ENCODE peak calls at places on chromosomes 6 and 20, in seven cellular contexts. P, Q, G, E, L, J and N are unnamed samples.

GRCh38 chr20:24762791-24763350 is 186.2 kb upstream of the CST7 start:
- DNase-seq in P (no peak), G (no peak), Q (no peak), L (no peak), E (no peak), J (no peak), N (no peak)

GRCh38 chr6:18432180-18432579 is 45.0 kb downstream of the RNF144B start:
- DNase-seq in E (peak), Q (peak), J (no peak), L (peak), P (no peak), G (no peak), N (no peak)

GRCh38 chr6:155121699-155122098 is 126.6 kb downstream of the TIAM2 start:
- DNase-seq in Q (no peak), J (no peak), L (no peak), P (peak), G (peak), E (no peak), N (no peak)

GRCh38 chr6:44011350-44011925 is 115.8 kb downstream of the MRPL14 start:
- DNase-seq in Q (no peak), E (no peak), L (no peak), J (no peak), G (no peak), P (no peak), N (no peak)

GRCh38 chr20:17505664-17506517 is 25.3 kb downstream of the BFSP1 start:
- DNase-seq in Q (peak), E (no peak), J (no peak), G (no peak), L (peak), P (no peak), N (no peak)

GRCh38 chr6:84428300-84428907 is 201.0 kb upstream of the CEP162 start:
- DNase-seq in J (no peak), E (peak), L (peak), Q (peak), G (peak), P (peak), N (no peak)

GRCh38 chr20:44701116-44701865 is 13.9 kb upstream of the CCN5 start:
- DNase-seq in G (no peak), P (peak), E (no peak), L (no peak), J (no peak), Q (no peak), N (no peak)

GRCh38 chr6:163319609-163320366 is 94.7 kb upstream of the QKI start:
- DNase-seq in G (no peak), L (no peak), Q (no peak), E (no peak), J (no peak), P (no peak), N (no peak)

GRCh38 chr6:96116674-96117073 is 100.9 kb downstream of the FUT9 start:
- DNase-seq in Q (peak), J (no peak), L (no peak), P (no peak), E (no peak), G (peak), N (no peak)

GRCh38 chr6:45156075-45156474 is 172.1 kb upstream of the RUNX2 start:
- DNase-seq in J (no peak), P (no peak), G (no peak), E (no peak), Q (no peak), L (no peak), N (no peak)

GRCh38 chr6:6230286-6230685 is 90.2 kb downstream of the F13A1 start:
- DNase-seq in E (no peak), J (no peak), Q (no peak), P (no peak), G (peak), L (no peak), N (no peak)

GRCh38 chr6:33909737-33910136 is 105.9 kb upstream of the MLN start:
- DNase-seq in E (no peak), Q (no peak), G (no peak), P (no peak), L (no peak), J (no peak), N (no peak)

GRCh38 chr20:31722388-31723281 is at the start of gene BCL2L1:
- DNase-seq in L (peak), P (peak), Q (peak), J (peak), E (no peak), G (peak), N (peak)

GRCh38 chr6:82786251-82786650 is 279.4 kb downstream of the UBE3D start:
- DNase-seq in Q (no peak), L (no peak), J (no peak), E (no peak), P (no peak), G (no peak), N (no peak)

GRCh38 chr6:138157986-138158638 is 3.6 kb upstream of the ARFGEF3 start:
- DNase-seq in E (no peak), J (no peak), Q (no peak), P (no peak), G (no peak), L (peak), N (no peak)

GRCh38 chr6:28354688-28355554 is 5.2 kb downstream of the ZKSCAN3 start:
- DNase-seq in J (no peak), E (no peak), G (no peak), Q (no peak), P (no peak), L (no peak), N (no peak)

GRCh38 chr20:47501117-47501482 is 587 bp upstream of the NCOA3 start:
- DNase-seq in E (no peak), J (no peak), G (no peak), P (no peak), Q (no peak), L (peak), N (no peak)

GRCh38 chr6:52543729-52544324 is 33.0 kb downstream of the TRAM2 start:
- DNase-seq in J (no peak), L (peak), P (no peak), E (peak), G (no peak), Q (peak), N (no peak)

GRCh38 chr6:72328775-72329174 is 293.1 kb upstream of the KCNQ5 start:
- DNase-seq in J (no peak), G (no peak), Q (peak), E (no peak), P (no peak), L (peak), N (no peak)

GRCh38 chr6:17687136-17687535 is 19.6 kb downstream of the NUP153 start:
- DNase-seq in J (no peak), P (no peak), L (no peak), E (no peak), Q (no peak), G (no peak), N (no peak)

GRCh38 chr6:169386431-169387057 is 132.9 kb upstream of the THBS2 start:
- DNase-seq in G (no peak), L (peak), E (no peak), J (no peak), Q (no peak), P (no peak), N (no peak)

GRCh38 chr6:8652710-8653109 is 217.4 kb upstream of the SLC35B3 start:
- DNase-seq in Q (no peak), L (no peak), E (no peak), G (no peak), P (no peak), J (no peak), N (no peak)

GRCh38 chr20:46458891-46459750 is 52.7 kb upstream of the ELMO2 start:
- DNase-seq in Q (peak), G (peak), E (no peak), P (peak), J (peak), L (peak), N (no peak)

GRCh38 chr6:112481256-112481655 is 134.1 kb downstream of the RFPL4B start:
- DNase-seq in E (no peak), L (no peak), Q (no peak), P (no peak), G (no peak), J (no peak), N (no peak)

GRCh38 chr6:169269180-169270076 is 15.8 kb upstream of the THBS2 start:
- DNase-seq in P (no peak), Q (peak), E (no peak), L (peak), G (no peak), J (peak), N (no peak)

GRCh38 chr20:10731190-10731955 is 57.6 kb upstream of the JAG1 start:
- DNase-seq in J (no peak), L (no peak), E (no peak), P (no peak), Q (peak), G (no peak), N (no peak)

GRCh38 chr6:159529820-159530405 is 163.1 kb downstream of the SOD2 start:
- DNase-seq in P (no peak), E (no peak), G (no peak), J (no peak), L (no peak), Q (no peak), N (no peak)

GRCh38 chr6:163349001-163349680 is 65.4 kb upstream of the QKI start:
- DNase-seq in Q (no peak), P (no peak), J (no peak), E (no peak), G (no peak), L (no peak), N (no peak)

GRCh38 chr20:14055127-14055742 is 59.9 kb downstream of the MACROD2 start:
- DNase-seq in L (peak), Q (peak), J (no peak), P (peak), E (peak), G (peak), N (no peak)

GRCh38 chr6:170031684-170032121 is 259.2 kb downstream of the DLL1 start:
- DNase-seq in L (no peak), Q (no peak), E (no peak), P (no peak), J (no peak), G (no peak), N (no peak)

GRCh38 chr20:18138639-18139583 is 1.2 kb downstream of the KAT14 start:
- DNase-seq in P (no peak), G (no peak), L (no peak), Q (peak), E (no peak), J (no peak), N (no peak)

GRCh38 chr6:120759570-120759969 is 574.7 kb downstream of the TBC1D32 start:
- DNase-seq in J (no peak), E (no peak), G (no peak), P (no peak), L (no peak), Q (no peak), N (no peak)

GRCh38 chr6:42963855-42964605 is 3.5 kb downstream of the GNMT start:
- DNase-seq in G (peak), J (no peak), P (peak), E (no peak), L (peak), Q (peak), N (no peak)

GRCh38 chr6:97497713-97498331 is 214.8 kb upstream of the MMS22L start:
- DNase-seq in J (peak), L (peak), Q (peak), P (peak), E (peak), G (peak), N (no peak)

GRCh38 chr6:154510144-154510905 is at the start of gene CNKSR3:
- DNase-seq in P (peak), G (peak), J (peak), L (peak), Q (peak), E (peak), N (peak)

GRCh38 chr6:18339599-18339998 is 47.6 kb upstream of the RNF144B start:
- DNase-seq in E (no peak), J (no peak), Q (no peak), G (no peak), P (no peak), L (no peak), N (no peak)

GRCh38 chr6:34295721-34296120 is 46.9 kb upstream of the SMIM29 start:
- DNase-seq in Q (no peak), L (peak), E (no peak), G (no peak), P (no peak), J (no peak), N (no peak)

GRCh38 chr20:35121186-35121585 is 25.9 kb downstream of the EDEM2 start:
- DNase-seq in E (no peak), G (no peak), P (no peak), Q (no peak), J (no peak), L (no peak), N (no peak)

GRCh38 chr6:157224957-157225574 is 98.3 kb downstream of the TMEM242 start:
- DNase-seq in Q (no peak), J (no peak), E (no peak), L (no peak), P (peak), G (no peak), N (no peak)

GRCh38 chr6:157224178-157224956 is 99.0 kb downstream of the TMEM242 start:
- DNase-seq in L (no peak), E (no peak), Q (no peak), G (no peak), J (no peak), P (no peak), N (no peak)

GRCh38 chr6:157223021-157223430 is 100.3 kb downstream of the TMEM242 start:
- DNase-seq in G (no peak), L (no peak), J (no peak), E (no peak), P (no peak), Q (no peak), N (no peak)

GRCh38 chr6:157222201-157222981 is 100.9 kb downstream of the TMEM242 start:
- DNase-seq in L (no peak), E (no peak), P (no peak), J (no peak), Q (no peak), G (no peak), N (no peak)

DNA sequence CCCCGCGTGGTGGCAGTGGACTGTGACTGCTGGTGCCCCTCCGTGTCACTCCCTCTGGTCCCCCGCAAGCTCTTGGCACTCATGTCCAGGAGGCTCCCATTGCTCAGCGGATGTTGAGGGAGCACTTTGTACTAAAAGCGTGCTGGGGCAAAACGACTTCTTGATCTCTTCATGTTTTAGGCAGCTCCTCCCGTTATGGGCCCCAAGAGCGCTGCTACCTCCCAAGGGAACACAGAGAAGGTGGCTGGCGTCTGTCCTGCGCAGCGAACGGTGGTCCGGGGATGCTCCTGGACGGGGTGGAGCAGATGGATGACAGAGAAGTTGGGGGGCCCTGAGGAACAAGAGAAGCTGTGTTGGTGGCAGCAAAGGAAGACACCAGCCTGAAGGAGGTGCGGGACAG is 99.8 kb downstream of the TMEM242 start:
- DNase-seq in J (no peak), E (no peak), G (no peak), L (no peak), P (no peak), Q (no peak), N (no peak)
- H3K4me3 ChIP-seq in J (no peak), E (no peak), G (no peak), L (no peak), P (no peak), Q (no peak), N (no peak)

DNA sequence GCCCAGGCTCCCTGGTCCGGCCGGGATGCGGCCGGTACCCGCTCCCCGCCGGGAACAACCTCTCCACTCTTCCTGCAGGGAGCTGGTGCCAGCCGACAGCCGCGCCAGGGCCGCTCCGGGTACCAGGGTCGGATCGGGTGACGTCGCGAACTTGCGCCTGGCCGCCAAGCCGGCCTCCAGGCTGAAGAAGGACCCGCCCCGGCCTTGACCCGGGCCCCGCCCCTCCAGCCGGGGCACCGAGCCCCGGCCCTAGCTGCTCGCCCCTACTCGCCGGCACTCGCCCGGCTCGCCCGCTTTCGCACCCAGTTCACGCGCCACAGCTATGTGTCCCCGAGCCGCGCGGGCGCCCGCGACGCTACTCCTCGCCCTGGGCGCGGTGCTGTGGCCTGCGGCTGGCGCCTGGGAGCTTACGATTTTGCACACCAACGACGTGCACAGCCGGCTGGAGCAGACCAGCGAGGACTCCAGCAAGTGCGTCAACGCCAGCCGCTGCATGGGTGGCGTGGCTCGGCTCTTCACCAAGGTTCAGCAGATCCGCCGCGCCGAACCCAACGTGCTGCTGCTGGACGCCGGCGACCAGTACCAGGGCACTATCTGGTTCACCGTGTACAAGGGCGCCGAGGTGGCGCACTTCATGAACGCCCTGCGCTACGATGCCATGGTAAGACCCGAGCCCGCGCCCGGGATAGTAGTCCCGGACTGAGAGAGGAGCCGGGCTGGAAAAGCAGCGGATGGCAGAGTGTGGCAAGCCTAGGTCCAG is at the start of gene NT5E:
- DNase-seq in G (peak), Q (peak), L (peak), J (no peak), E (no peak), P (peak), N (peak)
- H3K4me3 ChIP-seq in G (peak), Q (peak), L (peak), J (peak), E (peak), P (peak), N (peak)

DNA sequence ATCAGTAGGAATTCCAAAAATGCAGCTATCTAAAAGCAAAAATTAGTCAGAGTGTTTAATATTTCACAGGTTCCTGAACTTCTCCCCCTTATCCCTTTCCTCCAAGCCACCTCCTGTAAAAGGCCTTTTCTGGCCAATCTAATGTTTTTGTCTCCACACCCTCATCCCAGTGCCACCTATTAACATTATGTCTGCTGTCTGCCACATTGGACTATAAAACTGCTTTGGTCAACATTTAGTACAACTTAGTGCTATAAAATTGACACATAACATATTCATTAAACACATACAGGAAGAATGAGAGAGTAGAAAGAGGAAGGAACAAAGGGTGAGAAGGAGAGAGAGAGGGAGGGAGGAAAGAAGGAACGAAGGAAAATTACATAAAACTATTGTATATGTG is 47.7 kb downstream of the MMUT start:
- DNase-seq in Q (no peak), G (no peak), L (no peak), P (no peak), J (no peak), E (no peak), N (no peak)
- H3K4me3 ChIP-seq in Q (no peak), G (no peak), L (no peak), P (no peak), J (no peak), E (no peak), N (no peak)

DNA sequence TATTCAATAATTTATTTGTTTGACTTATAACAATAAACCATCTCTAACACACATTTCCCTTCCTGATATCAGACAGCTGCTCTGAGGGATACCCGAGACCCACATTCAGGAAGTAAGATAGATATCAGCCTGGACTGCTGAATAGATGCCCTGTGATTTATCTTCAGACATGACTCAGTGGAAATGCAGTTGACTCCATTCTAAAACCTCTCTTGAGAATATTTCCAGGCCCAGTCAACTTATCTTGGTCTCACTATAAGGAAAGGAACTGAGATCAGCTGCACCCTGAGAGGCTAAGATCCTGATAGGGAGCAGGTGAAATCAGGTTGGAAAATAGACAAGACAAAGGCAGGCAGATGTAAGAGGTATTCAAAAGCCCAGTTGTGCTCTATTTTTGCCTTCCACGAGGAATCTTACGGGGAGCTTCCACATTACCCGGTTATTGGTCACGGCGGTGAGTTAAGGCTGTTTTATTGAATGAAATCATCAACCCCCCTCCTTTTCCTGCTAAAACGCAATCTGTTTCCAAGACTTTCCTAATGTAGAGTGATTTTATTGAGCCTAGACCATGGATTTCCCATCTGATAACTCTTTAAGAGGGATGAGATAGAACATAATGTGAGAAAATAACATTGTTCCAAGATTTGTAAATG is 25.5 kb downstream of the C6orf15 start:
- DNase-seq in E (no peak), Q (peak), J (no peak), L (peak), G (no peak), P (no peak), N (no peak)
- H3K4me3 ChIP-seq in E (no peak), Q (no peak), J (no peak), L (no peak), G (no peak), P (no peak), N (no peak)

GRCh38 chr6:106084973-106085686 is 1.0 kb upstream of the PRDM1 start:
- DNase-seq in E (no peak), P (no peak), L (peak), Q (peak), J (no peak), G (peak), N (no peak)
- H3K4me3 ChIP-seq in E (peak), P (no peak), L (peak), Q (peak), J (peak), G (peak), N (peak)

DNA sequence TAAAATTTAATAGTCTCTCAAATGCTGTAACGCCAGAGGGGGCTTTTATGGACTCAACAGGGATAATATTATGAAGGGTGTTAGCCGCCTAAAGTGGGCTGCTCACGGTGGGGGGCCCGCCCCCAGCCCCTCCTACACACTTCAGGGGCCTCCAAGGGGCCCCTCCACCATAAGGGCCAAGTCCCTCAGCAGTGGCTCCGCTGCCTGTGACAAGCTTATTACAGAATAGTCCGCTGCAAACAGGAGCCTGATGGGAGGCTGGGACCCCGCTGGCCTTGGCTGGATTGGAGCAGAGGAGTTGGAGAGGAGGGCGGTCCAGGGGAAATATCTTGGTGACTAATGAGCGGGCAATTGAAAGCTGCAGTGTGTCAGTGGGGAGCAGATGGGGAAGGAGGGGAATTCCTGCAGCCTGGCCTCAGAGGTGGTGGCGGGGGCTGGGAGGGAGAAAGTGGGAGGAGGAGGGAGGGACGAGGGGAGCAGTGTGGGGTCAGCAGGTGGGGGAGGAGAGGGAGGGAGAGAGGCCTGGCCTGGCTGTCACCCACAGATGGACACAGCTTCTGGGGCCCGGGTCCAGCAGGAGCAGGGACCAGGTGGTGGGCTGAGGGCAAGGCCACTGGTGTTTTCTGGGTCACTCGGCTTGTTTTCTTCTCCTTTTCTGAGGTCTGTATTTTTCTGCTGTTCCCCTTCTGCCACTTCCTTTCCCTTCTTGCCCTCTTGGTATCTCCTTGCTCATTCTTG is 57.6 kb upstream of the FOXP4 start:
- DNase-seq in G (peak), L (peak), Q (no peak), E (no peak), P (peak), J (no peak), N (no peak)
- H3K4me3 ChIP-seq in G (no peak), L (no peak), Q (no peak), E (no peak), P (no peak), J (no peak), N (no peak)